ENCODE peak calls at places on chromosomes 16 and 17, in six cellular contexts. One of them, this sample, is unnamed.

GRCh38 chr16:85019659-85020245 is 7.8 kb upstream of the KIAA0513 start:
- DNase-seq in T-helper 2 cell: no peak
- DNase-seq in HEK293T: no peak
- DNase-seq in activated gamma-delta T cell treated with anti-CD3 and anti-CD28 coated beads, Interleukin-2, amount 50 U/mL, for 16 hours: no peak
- DNase-seq in cardiac septum: no peak
- DNase-seq in EH: no peak
- DNase-seq in this sample: no peak

GRCh38 chr17:68507581-68507980 is 4.6 kb upstream of the PRKAR1A start:
- DNase-seq in cardiac septum: no peak
- DNase-seq in EH: peak
- DNase-seq in T-helper 2 cell: no peak
- DNase-seq in activated gamma-delta T cell treated with anti-CD3 and anti-CD28 coated beads, Interleukin-2, amount 50 U/mL, for 16 hours: no peak
- DNase-seq in HEK293T: no peak
- DNase-seq in this sample: no peak

GRCh38 chr16:9755076-9755475 is 427.2 kb downstream of the GRIN2A start:
- DNase-seq in cardiac septum: no peak
- DNase-seq in activated gamma-delta T cell treated with anti-CD3 and anti-CD28 coated beads, Interleukin-2, amount 50 U/mL, for 16 hours: no peak
- DNase-seq in T-helper 2 cell: no peak
- DNase-seq in EH: no peak
- DNase-seq in HEK293T: no peak
- DNase-seq in this sample: no peak

GRCh38 chr16:24178496-24178895 is 77.6 kb upstream of the CACNG3 start:
- DNase-seq in activated gamma-delta T cell treated with anti-CD3 and anti-CD28 coated beads, Interleukin-2, amount 50 U/mL, for 16 hours: no peak
- DNase-seq in T-helper 2 cell: no peak
- DNase-seq in EH: no peak
- DNase-seq in cardiac septum: no peak
- DNase-seq in HEK293T: no peak
- DNase-seq in this sample: no peak

GRCh38 chr17:5588584-5588983 is 4.3 kb upstream of the NLRP1 start:
- DNase-seq in activated gamma-delta T cell treated with anti-CD3 and anti-CD28 coated beads, Interleukin-2, amount 50 U/mL, for 16 hours: no peak
- DNase-seq in cardiac septum: no peak
- DNase-seq in T-helper 2 cell: no peak
- DNase-seq in EH: no peak
- DNase-seq in HEK293T: no peak
- DNase-seq in this sample: no peak

GRCh38 chr17:32483451-32484019 is 3.3 kb upstream of the CDK5R1 start:
- DNase-seq in T-helper 2 cell: no peak
- DNase-seq in cardiac septum: no peak
- DNase-seq in HEK293T: peak
- DNase-seq in EH: peak
- DNase-seq in activated gamma-delta T cell treated with anti-CD3 and anti-CD28 coated beads, Interleukin-2, amount 50 U/mL, for 16 hours: no peak
- DNase-seq in this sample: peak

GRCh38 chr17:39271546-39271945 is 45.8 kb upstream of the STAC2 start:
- DNase-seq in EH: peak
- DNase-seq in cardiac septum: no peak
- DNase-seq in T-helper 2 cell: no peak
- DNase-seq in activated gamma-delta T cell treated with anti-CD3 and anti-CD28 coated beads, Interleukin-2, amount 50 U/mL, for 16 hours: no peak
- DNase-seq in HEK293T: no peak
- DNase-seq in this sample: no peak

GRCh38 chr17:48066192-48066591 is 18.0 kb downstream of the NFE2L1 start:
- DNase-seq in cardiac septum: no peak
- DNase-seq in T-helper 2 cell: no peak
- DNase-seq in HEK293T: no peak
- DNase-seq in EH: no peak
- DNase-seq in activated gamma-delta T cell treated with anti-CD3 and anti-CD28 coated beads, Interleukin-2, amount 50 U/mL, for 16 hours: no peak
- DNase-seq in this sample: peak

GRCh38 chr16:87762620-87763019 is 3.2 kb downstream of the KLHDC4 start:
- DNase-seq in HEK293T: no peak
- DNase-seq in T-helper 2 cell: no peak
- DNase-seq in EH: no peak
- DNase-seq in cardiac septum: no peak
- DNase-seq in activated gamma-delta T cell treated with anti-CD3 and anti-CD28 coated beads, Interleukin-2, amount 50 U/mL, for 16 hours: no peak
- DNase-seq in this sample: no peak

GRCh38 chr17:34669511-34669910 is 90.1 kb downstream of the TMEM132E start:
- DNase-seq in cardiac septum: no peak
- DNase-seq in T-helper 2 cell: no peak
- DNase-seq in activated gamma-delta T cell treated with anti-CD3 and anti-CD28 coated beads, Interleukin-2, amount 50 U/mL, for 16 hours: no peak
- DNase-seq in EH: no peak
- DNase-seq in HEK293T: no peak
- DNase-seq in this sample: no peak

GRCh38 chr16:50532576-50532975 is 15.6 kb upstream of the NKD1 start:
- DNase-seq in cardiac septum: peak
- DNase-seq in HEK293T: no peak
- DNase-seq in T-helper 2 cell: no peak
- DNase-seq in activated gamma-delta T cell treated with anti-CD3 and anti-CD28 coated beads, Interleukin-2, amount 50 U/mL, for 16 hours: no peak
- DNase-seq in EH: no peak
- DNase-seq in this sample: peak

GRCh38 chr16:3637371-3637923 is 17.0 kb upstream of the DNASE1 start:
- DNase-seq in T-helper 2 cell: no peak
- DNase-seq in EH: peak
- DNase-seq in activated gamma-delta T cell treated with anti-CD3 and anti-CD28 coated beads, Interleukin-2, amount 50 U/mL, for 16 hours: no peak
- DNase-seq in HEK293T: no peak
- DNase-seq in cardiac septum: no peak
- DNase-seq in this sample: no peak

GRCh38 chr16:54077412-54077821 is 209.2 kb downstream of the IRX3 start:
- DNase-seq in HEK293T: no peak
- DNase-seq in EH: peak
- DNase-seq in activated gamma-delta T cell treated with anti-CD3 and anti-CD28 coated beads, Interleukin-2, amount 50 U/mL, for 16 hours: no peak
- DNase-seq in cardiac septum: no peak
- DNase-seq in T-helper 2 cell: no peak
- DNase-seq in this sample: no peak

GRCh38 chr16:78684655-78685400 is 585.4 kb downstream of the WWOX start:
- DNase-seq in cardiac septum: no peak
- DNase-seq in EH: peak
- DNase-seq in HEK293T: peak
- DNase-seq in activated gamma-delta T cell treated with anti-CD3 and anti-CD28 coated beads, Interleukin-2, amount 50 U/mL, for 16 hours: no peak
- DNase-seq in T-helper 2 cell: no peak
- DNase-seq in this sample: no peak

GRCh38 chr16:66926171-66926570 is 836 bp upstream of the RRAD start:
- DNase-seq in HEK293T: no peak
- DNase-seq in activated gamma-delta T cell treated with anti-CD3 and anti-CD28 coated beads, Interleukin-2, amount 50 U/mL, for 16 hours: no peak
- DNase-seq in T-helper 2 cell: no peak
- DNase-seq in cardiac septum: peak
- DNase-seq in EH: peak
- DNase-seq in this sample: no peak

GRCh38 chr17:8965394-8966168 is at the start of gene PIK3R5:
- DNase-seq in cardiac septum: peak
- DNase-seq in T-helper 2 cell: peak
- DNase-seq in EH: no peak
- DNase-seq in HEK293T: peak
- DNase-seq in activated gamma-delta T cell treated with anti-CD3 and anti-CD28 coated beads, Interleukin-2, amount 50 U/mL, for 16 hours: peak
- DNase-seq in this sample: peak

GRCh38 chr17:71975331-71975801 is 145.5 kb upstream of the SOX9 start:
- DNase-seq in T-helper 2 cell: no peak
- DNase-seq in EH: peak
- DNase-seq in cardiac septum: no peak
- DNase-seq in HEK293T: no peak
- DNase-seq in activated gamma-delta T cell treated with anti-CD3 and anti-CD28 coated beads, Interleukin-2, amount 50 U/mL, for 16 hours: no peak
- DNase-seq in this sample: peak

GRCh38 chr16:30527635-30528178 is 1.3 kb upstream of the ZNF768 start:
- DNase-seq in cardiac septum: no peak
- DNase-seq in EH: peak
- DNase-seq in activated gamma-delta T cell treated with anti-CD3 and anti-CD28 coated beads, Interleukin-2, amount 50 U/mL, for 16 hours: no peak
- DNase-seq in T-helper 2 cell: no peak
- DNase-seq in HEK293T: no peak
- DNase-seq in this sample: no peak

GRCh38 chr17:70105154-70105553 is 30.1 kb downstream of the KCNJ16 start:
- DNase-seq in HEK293T: no peak
- DNase-seq in cardiac septum: no peak
- DNase-seq in EH: no peak
- DNase-seq in activated gamma-delta T cell treated with anti-CD3 and anti-CD28 coated beads, Interleukin-2, amount 50 U/mL, for 16 hours: no peak
- DNase-seq in T-helper 2 cell: no peak
- DNase-seq in this sample: no peak

GRCh38 chr17:79788455-79788854 is 8.4 kb downstream of the CBX8 start:
- DNase-seq in T-helper 2 cell: no peak
- DNase-seq in HEK293T: no peak
- DNase-seq in activated gamma-delta T cell treated with anti-CD3 and anti-CD28 coated beads, Interleukin-2, amount 50 U/mL, for 16 hours: no peak
- DNase-seq in EH: no peak
- DNase-seq in cardiac septum: no peak
- DNase-seq in this sample: no peak

GRCh38 chr16:28569011-28569410 is 15.3 kb downstream of the SGF29 start:
- DNase-seq in cardiac septum: no peak
- DNase-seq in HEK293T: no peak
- DNase-seq in activated gamma-delta T cell treated with anti-CD3 and anti-CD28 coated beads, Interleukin-2, amount 50 U/mL, for 16 hours: no peak
- DNase-seq in T-helper 2 cell: no peak
- DNase-seq in EH: peak
- DNase-seq in this sample: no peak

GRCh38 chr17:62653831-62654829 is 26.7 kb downstream of the MRC2 start:
- DNase-seq in activated gamma-delta T cell treated with anti-CD3 and anti-CD28 coated beads, Interleukin-2, amount 50 U/mL, for 16 hours: no peak
- DNase-seq in HEK293T: no peak
- DNase-seq in cardiac septum: peak
- DNase-seq in T-helper 2 cell: no peak
- DNase-seq in EH: peak
- DNase-seq in this sample: peak

GRCh38 chr17:47119746-47120520 is 69.2 kb downstream of the CDC27 start:
- DNase-seq in activated gamma-delta T cell treated with anti-CD3 and anti-CD28 coated beads, Interleukin-2, amount 50 U/mL, for 16 hours: no peak
- DNase-seq in EH: peak
- DNase-seq in cardiac septum: no peak
- DNase-seq in HEK293T: no peak
- DNase-seq in T-helper 2 cell: no peak
- DNase-seq in this sample: no peak

GRCh38 chr17:76687278-76688164 is 23.2 kb downstream of the MXRA7 start:
- DNase-seq in cardiac septum: peak
- DNase-seq in EH: no peak
- DNase-seq in activated gamma-delta T cell treated with anti-CD3 and anti-CD28 coated beads, Interleukin-2, amount 50 U/mL, for 16 hours: no peak
- DNase-seq in T-helper 2 cell: no peak
- DNase-seq in HEK293T: no peak
- DNase-seq in this sample: no peak

GRCh38 chr16:85524630-85525463 is 88.3 kb upstream of the GSE1 start:
- DNase-seq in EH: peak
- DNase-seq in HEK293T: peak
- DNase-seq in activated gamma-delta T cell treated with anti-CD3 and anti-CD28 coated beads, Interleukin-2, amount 50 U/mL, for 16 hours: no peak
- DNase-seq in cardiac septum: peak
- DNase-seq in T-helper 2 cell: no peak
- DNase-seq in this sample: peak

This sample was measured in sciatic nerve.